ENCODE peak calls at places on chromosomes 11 and 22, in four cellular contexts. H, Z, E and C are unnamed samples.
A peak's percentile ranks its signal among the peaks of the same experiment; 100 is the strongest.

GRCh38 chr11:118068206-118068944 is 8.5 kb upstream of the TMPRSS4 start:
- DNase-seq in E (no peak), H (no peak), Z (no peak), C (no peak)

GRCh38 chr11:14036495-14036894 is 74.0 kb downstream of the SPON1 start:
- DNase-seq in Z (no peak), E (no peak), H (no peak), C (no peak)

GRCh38 chr11:102849319-102849718 is 5.9 kb upstream of the MMP3 start:
- DNase-seq in E (no peak), Z (peak; percentile 45), H (no peak), C (no peak)

GRCh38 chr22:44585559-44586121 is 87.6 kb upstream of the RTL6 start:
- DNase-seq in Z (no peak), E (no peak), H (no peak), C (no peak)

GRCh38 chr11:94193288-94193687 is 64.6 kb downstream of the PANX1 start:
- DNase-seq in E (no peak), Z (peak; percentile 70), H (no peak), C (no peak)

GRCh38 chr11:69385466-69385820 is 91.5 kb downstream of the MYEOV start:
- DNase-seq in H (no peak), Z (no peak), E (no peak), C (no peak)

GRCh38 chr11:6251120-6251733 is 8.4 kb upstream of the CCKBR start:
- DNase-seq in H (peak; percentile 46), Z (peak; percentile 83), E (peak; percentile 47), C (peak; percentile 31)

GRCh38 chr11:122108828-122109227 is 7.2 kb downstream of the BLID start:
- DNase-seq in E (no peak), Z (no peak), H (no peak), C (no peak)

GRCh38 chr11:119310682-119311052 is 6.3 kb downstream of the MCAM start:
- DNase-seq in E (no peak), H (no peak), Z (no peak), C (no peak)

GRCh38 chr11:8309862-8310261 is 46.2 kb upstream of the LMO1 start:
- DNase-seq in H (no peak), Z (no peak), E (no peak), C (no peak)

GRCh38 chr11:103988595-103988969 is 47.9 kb upstream of the DDI1 start:
- DNase-seq in H (no peak), E (no peak), Z (no peak), C (no peak)

GRCh38 chr22:23705358-23705757 is 14.5 kb downstream of the RGL4 start:
- DNase-seq in E (no peak), H (no peak), Z (no peak), C (no peak)

GRCh38 chr11:1336836-1337646 is 27.6 kb upstream of the TOLLIP start:
- DNase-seq in H (no peak), E (peak; percentile 52), Z (no peak), C (no peak)

GRCh38 chr22:32603651-32604540 is 129.3 kb downstream of the FBXO7 start:
- DNase-seq in Z (no peak), H (no peak), E (no peak), C (no peak)

GRCh38 chr11:104120493-104121200 is 43.3 kb downstream of the PDGFD start:
- DNase-seq in H (no peak), Z (no peak), E (no peak), C (no peak)

GRCh38 chr22:23053912-23054530 is 16.3 kb upstream of the GNAZ start:
- DNase-seq in Z (peak; percentile 1), H (no peak), E (no peak), C (no peak)